ENCODE peak calls at places on chromosomes 16 and 17, in ten cellular contexts. P is left ventricle myocardium inferior, A is D341Med, H is NCI-H460, J is LoVo, Z is H7, U is GM18507, K is neural crest cell, Q is T-cell, G is mesenchymal stem cell. I is an unnamed sample.

GRCh38 chr17:9022553-9023388 is 1.5 kb downstream of the NTN1 start:
- DNase-seq in P (peak; percentile 18), K (no peak), H (no peak), U (no peak), G (peak; percentile 9), A (peak; percentile 36), Z (peak; percentile 79), J (no peak), Q (no peak), I (peak; percentile 54)

GRCh38 chr17:63911041-63911635 is at the start of gene CSHL1:
- DNase-seq in P (no peak), U (no peak), J (no peak), Z (no peak), K (no peak), H (no peak), A (no peak), Q (no peak), G (no peak), I (no peak)

GRCh38 chr16:3597226-3597625 is 14.2 kb downstream of the SLX4 start:
- DNase-seq in Q (no peak), G (no peak), A (peak; percentile 19), Z (peak; percentile 42), U (no peak), J (no peak), K (no peak), P (no peak), H (no peak), I (no peak)

GRCh38 chr17:1639549-1639948 is 6.0 kb downstream of the SCARF1 start:
- DNase-seq in Z (peak; percentile 72), H (no peak), A (no peak), U (no peak), J (no peak), K (no peak), P (no peak), Q (no peak), G (no peak), I (peak; percentile 27)

GRCh38 chr17:858941-859452 is 76.8 kb downstream of the MRM3 start:
- DNase-seq in Q (no peak), J (no peak), A (no peak), G (no peak), K (no peak), H (no peak), Z (no peak), P (no peak), U (no peak), I (no peak)

GRCh38 chr17:49130891-49131290 is 1.7 kb upstream of the B4GALNT2 start:
- DNase-seq in Z (no peak), U (no peak), K (no peak), G (peak; percentile 31), A (no peak), P (no peak), H (no peak), J (no peak), Q (no peak), I (no peak)

GRCh38 chr17:40443196-40443987 is at the start of gene IGFBP4:
- DNase-seq in Q (peak; percentile 74), G (peak; percentile 85), H (peak; percentile 69), K (peak; percentile 75), Z (peak; percentile 98), U (peak; percentile 42), P (peak; percentile 84), A (peak; percentile 94), J (peak; percentile 76), I (peak; percentile 87)

GRCh38 chr16:63481060-63481459 is 1444.8 kb upstream of the CDH8 start:
- DNase-seq in G (no peak), P (no peak), U (no peak), K (no peak), H (no peak), Q (no peak), A (no peak), Z (no peak), J (no peak), I (no peak)

GRCh38 chr16:75965504-75966374 is 239.4 kb upstream of the CPHXL start:
- DNase-seq in H (no peak), P (no peak), A (no peak), U (no peak), K (no peak), G (peak; percentile 1), J (no peak), Z (no peak), Q (no peak), I (no peak)

GRCh38 chr17:67281736-67282135 is 36.7 kb upstream of the HELZ start:
- DNase-seq in H (no peak), A (peak; percentile 75), K (no peak), G (no peak), J (no peak), Z (peak; percentile 45), Q (no peak), P (no peak), U (no peak), I (no peak)

GRCh38 chr17:16351831-16352230 is 1.4 kb downstream of the CENPV start:
- DNase-seq in G (peak; percentile 30), Z (no peak), P (no peak), A (no peak), Q (no peak), U (no peak), J (no peak), H (no peak), K (no peak), I (no peak)

GRCh38 chr16:9039208-9039607 is 52.2 kb upstream of the HAPSTR1 start:
- DNase-seq in Q (no peak), J (no peak), Z (no peak), H (no peak), K (no peak), P (no peak), U (no peak), G (peak; percentile 41), A (no peak), I (peak; percentile 12)

GRCh38 chr17:79618383-79619067 is 7.7 kb upstream of the RBFOX3 start:
- DNase-seq in A (peak; percentile 26), Q (no peak), K (no peak), G (no peak), H (no peak), U (no peak), P (peak; percentile 2), J (no peak), Z (peak; percentile 52), I (no peak)

I was measured in nephron progenitor cell.